ENCODE peak calls at places on chromosomes 3 and 15, in seven cellular contexts. J, F, K, W, O, X and I are unnamed samples.

GRCh38 chr3:4835616-4836043 is 143.6 kb upstream of the BHLHE40 start:
- DNase-seq in J (no peak), F (no peak), K (no peak), W (no peak), O (no peak), X (no peak), I (no peak)

GRCh38 chr3:104190681-104191080 is 1176.0 kb upstream of the ALCAM start:
- DNase-seq in J (no peak), F (no peak), K (no peak), W (no peak), O (no peak), X (no peak), I (no peak)

GRCh38 chr15:96540283-96540682 is 209.8 kb downstream of the NR2F2 start:
- DNase-seq in J (no peak), F (no peak), K (no peak), W (no peak), O (no peak), X (no peak), I (no peak)

GRCh38 chr15:101615414-101615985 is 36.7 kb downstream of the TM2D3 start:
- DNase-seq in J (no peak), F (no peak), K (no peak), W (no peak), O (no peak), X (no peak), I (no peak)

GRCh38 chr3:129933471-129933870 is 40.0 kb upstream of the TMCC1 start:
- DNase-seq in J (no peak), F (no peak), K (no peak), W (no peak), O (no peak), X (no peak), I (no peak)

GRCh38 chr3:127037021-127037400 is 54.1 kb downstream of the PLXNA1 start:
- DNase-seq in J (no peak), F (no peak), K (no peak), W (no peak), O (no peak), X (no peak), I (no peak)

GRCh38 chr3:72255736-72256559 is 471.0 kb upstream of the PROK2 start:
- DNase-seq in J (no peak), F (no peak), K (peak; percentile 26), W (no peak), O (peak; percentile 83), X (no peak), I (no peak)

GRCh38 chr3:72214065-72215048 is 429.4 kb upstream of the PROK2 start:
- DNase-seq in J (no peak), F (no peak), K (no peak), W (peak; percentile 89), O (no peak), X (no peak), I (no peak)

GRCh38 chr3:123201557-123202427 is at the start of gene SEC22A:
- DNase-seq in J (peak; percentile 67), F (peak; percentile 79), K (peak; percentile 95), W (peak; percentile 88), O (peak; percentile 95), X (peak; percentile 59), I (peak; percentile 96)

GRCh38 chr3:8764528-8764927 is 4.9 kb downstream of the OXTR start:
- DNase-seq in J (no peak), F (no peak), K (no peak), W (no peak), O (no peak), X (no peak), I (no peak)

GRCh38 chr3:22971497-22971896 is 231.6 kb upstream of the UBE2E2 start:
- DNase-seq in J (no peak), F (no peak), K (no peak), W (no peak), O (no peak), X (no peak), I (no peak)

GRCh38 chr3:14301558-14301957 is 100.8 kb upstream of the SLC6A6 start:
- DNase-seq in J (no peak), F (no peak), K (no peak), W (peak; percentile 70), O (no peak), X (no peak), I (no peak)